ENCODE peak calls at places on chromosomes 11 and 22, in ten cellular contexts. A, F, X, S, I, L, T, Z, Q and G are unnamed samples.

GRCh38 chr22:35634981-35635540 is 13.2 kb upstream of the APOL6 start:
- DNase-seq in A (no peak), F (peak), X (no peak), S (no peak), I (no peak), L (no peak), T (no peak), Z (no peak), Q (no peak), G (no peak)

GRCh38 chr11:27485930-27486773 is 13.6 kb upstream of the LGR4 start:
- DNase-seq in A (peak), F (peak), X (peak), S (no peak), I (peak), L (peak), T (peak), Z (no peak), Q (no peak), G (no peak)

GRCh38 chr11:119578466-119579220 is 150.4 kb downstream of the NECTIN1 start:
- DNase-seq in A (no peak), F (no peak), X (no peak), S (no peak), I (no peak), L (no peak), T (no peak), Z (no peak), Q (peak), G (no peak)

GRCh38 chr11:101446238-101446637 is 137.6 kb downstream of the TRPC6 start:
- DNase-seq in A (no peak), F (peak), X (no peak), S (no peak), I (no peak), L (no peak), T (no peak), Z (no peak), Q (no peak), G (no peak)

GRCh38 chr11:1310772-1311468 is 1.5 kb upstream of the TOLLIP start:
- DNase-seq in A (no peak), F (no peak), X (no peak), S (no peak), I (no peak), L (no peak), T (no peak), Z (no peak), Q (peak), G (no peak)

GRCh38 chr22:37162221-37163095 is 12.7 kb upstream of the IL2RB start:
- DNase-seq in A (no peak), F (no peak), X (no peak), S (no peak), I (no peak), L (no peak), T (no peak), Z (no peak), Q (no peak), G (no peak)

GRCh38 chr11:134576721-134577171 is 164.7 kb upstream of the B3GAT1 start:
- DNase-seq in A (no peak), F (no peak), X (no peak), S (no peak), I (no peak), L (peak), T (no peak), Z (no peak), Q (peak), G (no peak)

GRCh38 chr11:112128483-112129121 is 35.3 kb downstream of the IL18 start:
- DNase-seq in A (no peak), F (peak), X (no peak), S (no peak), I (no peak), L (peak), T (peak), Z (no peak), Q (no peak), G (peak)

GRCh38 chr11:64340671-64341335 is 799 bp downstream of the CCDC88B start:
- DNase-seq in A (peak), F (no peak), X (peak), S (no peak), I (no peak), L (no peak), T (no peak), Z (peak), Q (no peak), G (no peak)

GRCh38 chr11:29328961-29329441 is 687.8 kb downstream of the KCNA4 start:
- DNase-seq in A (peak), F (peak), X (peak), S (peak), I (no peak), L (no peak), T (no peak), Z (no peak), Q (no peak), G (no peak)

GRCh38 chr11:23502821-23503220 is 642.5 kb upstream of the CCDC179 start:
- DNase-seq in A (no peak), F (peak), X (no peak), S (no peak), I (no peak), L (no peak), T (no peak), Z (no peak), Q (no peak), G (no peak)

GRCh38 chr11:9039194-9039593 is 35.4 kb upstream of the NRIP3 start:
- DNase-seq in A (no peak), F (peak), X (no peak), S (no peak), I (no peak), L (no peak), T (no peak), Z (no peak), Q (no peak), G (no peak)

GRCh38 chr22:38911434-38911833 is 39.4 kb upstream of the CBX6 start:
- DNase-seq in A (no peak), F (no peak), X (no peak), S (no peak), I (no peak), L (no peak), T (no peak), Z (no peak), Q (no peak), G (no peak)

GRCh38 chr22:33873186-33873585 is 47.1 kb downstream of the LARGE1 start:
- DNase-seq in A (no peak), F (no peak), X (no peak), S (no peak), I (no peak), L (no peak), T (peak), Z (no peak), Q (no peak), G (no peak)

GRCh38 chr11:810040-810567 is 337 bp downstream of the RPLP2 start:
- DNase-seq in A (no peak), F (no peak), X (no peak), S (no peak), I (no peak), L (no peak), T (no peak), Z (no peak), Q (no peak), G (no peak)

GRCh38 chr11:796565-797299 is 1.3 kb downstream of the SLC25A22 start:
- DNase-seq in A (no peak), F (no peak), X (no peak), S (no peak), I (no peak), L (no peak), T (no peak), Z (no peak), Q (no peak), G (no peak)

GRCh38 chr22:22110548-22111266 is 128.1 kb upstream of the TOP3B start:
- DNase-seq in A (peak), F (peak), X (peak), S (peak), I (peak), L (no peak), T (no peak), Z (no peak), Q (peak), G (no peak)

GRCh38 chr22:25880524-25880923 is 138.5 kb downstream of the MYO18B start:
- DNase-seq in A (no peak), F (no peak), X (no peak), S (no peak), I (no peak), L (no peak), T (no peak), Z (no peak), Q (no peak), G (no peak)

GRCh38 chr11:69427337-69427736 is 54.1 kb upstream of the LINC01488 start:
- DNase-seq in A (no peak), F (no peak), X (no peak), S (no peak), I (no peak), L (no peak), T (no peak), Z (peak), Q (peak), G (no peak)
- TF ChIP-seq CTCF in A (no peak), F (no peak), X (no peak), S (no peak), I (no peak), L (no peak), T (no peak), Z (no peak), Q (no peak), G (no peak)

DNA sequence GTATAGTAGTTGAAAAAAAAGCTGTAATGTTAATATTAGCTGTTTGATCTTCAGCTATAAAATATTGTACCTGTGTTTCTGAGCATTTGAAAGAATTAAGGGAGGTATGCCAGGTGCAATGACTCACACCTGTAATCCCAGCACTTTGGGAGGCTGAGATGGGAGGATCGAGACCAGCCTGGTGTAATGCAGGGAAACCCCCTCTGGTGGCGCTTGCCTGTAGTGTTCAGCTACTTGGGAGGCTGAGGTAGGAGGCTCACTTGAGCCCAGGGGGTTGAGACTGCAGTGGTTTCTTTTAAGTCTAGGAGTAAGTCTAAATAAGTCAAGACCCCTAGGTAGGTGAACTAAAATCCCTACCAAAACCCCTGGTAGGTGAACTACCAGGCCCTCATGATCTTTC is 37.1 kb downstream of the TAF1D start:
- DNase-seq in A (no peak), F (no peak), X (no peak), S (no peak), I (no peak), L (no peak), T (no peak), Z (no peak), Q (no peak), G (no peak)
- TF ChIP-seq CTCF in A (no peak), F (no peak), X (no peak), S (peak), I (peak), L (no peak), T (no peak), Z (no peak), Q (peak), G (no peak)

GRCh38 chr22:45210577-45211431 is 29.9 kb downstream of the KIAA0930 start:
- DNase-seq in A (no peak), F (no peak), X (no peak), S (no peak), I (no peak), L (no peak), T (no peak), Z (peak), Q (no peak), G (no peak)

GRCh38 chr22:45211848-45212247 is 28.8 kb downstream of the KIAA0930 start:
- DNase-seq in A (no peak), F (no peak), X (no peak), S (no peak), I (no peak), L (no peak), T (no peak), Z (no peak), Q (no peak), G (no peak)

GRCh38 chr22:45211435-45211834 is 29.3 kb downstream of the KIAA0930 start:
- DNase-seq in A (no peak), F (no peak), X (no peak), S (no peak), I (no peak), L (no peak), T (no peak), Z (no peak), Q (no peak), G (no peak)

GRCh38 chr22:45212992-45213751 is 27.5 kb downstream of the KIAA0930 start:
- DNase-seq in A (no peak), F (peak), X (peak), S (no peak), I (no peak), L (no peak), T (peak), Z (peak), Q (no peak), G (no peak)

DNA sequence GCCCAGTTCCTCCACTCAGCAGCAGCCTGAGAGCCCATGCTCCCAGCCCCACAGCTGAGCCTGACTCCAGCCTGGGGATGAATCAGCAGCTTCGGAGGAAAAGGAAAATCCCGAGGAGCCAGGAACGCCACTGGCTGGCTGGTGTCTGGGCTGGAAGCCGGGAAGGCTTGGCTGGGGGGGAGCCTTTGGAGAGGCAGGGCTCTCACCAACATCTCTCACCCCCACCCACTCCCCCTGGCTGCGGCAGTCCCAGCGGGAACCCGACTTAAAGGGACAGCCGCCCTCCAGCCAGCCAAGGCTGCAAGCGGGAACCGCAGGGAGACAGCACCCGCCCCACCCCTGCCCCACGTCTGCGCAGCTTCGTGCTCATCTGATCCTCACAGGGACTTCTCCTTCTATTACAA is 28.4 kb downstream of the KIAA0930 start:
- DNase-seq in A (peak), F (peak), X (peak), S (peak), I (no peak), L (peak), T (peak), Z (peak), Q (no peak), G (no peak)
- TF ChIP-seq CTCF in A (no peak), F (peak), X (no peak), S (peak), I (no peak), L (no peak), T (no peak), Z (no peak), Q (no peak), G (no peak)

DNA sequence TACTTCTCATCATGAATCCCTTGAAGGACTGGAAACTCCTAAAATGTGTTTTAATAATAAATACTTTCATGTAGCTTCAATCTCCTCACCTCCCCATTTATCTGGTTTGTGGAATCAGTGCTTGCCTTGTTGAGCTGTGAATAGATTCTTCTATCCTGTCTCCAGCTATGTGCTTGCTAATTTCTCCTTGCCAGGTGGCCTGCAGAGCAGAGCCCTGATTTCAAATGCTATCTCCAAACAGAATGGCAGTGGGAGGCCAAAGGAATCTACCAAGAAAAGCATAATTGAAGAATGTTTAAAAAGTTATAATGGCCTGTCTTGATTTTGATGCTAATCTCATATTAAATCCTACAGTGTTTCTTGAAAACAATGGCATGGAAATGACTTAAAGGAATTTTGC is 309.3 kb upstream of the CHORDC1 start:
- DNase-seq in A (no peak), F (no peak), X (no peak), S (no peak), I (no peak), L (no peak), T (no peak), Z (no peak), Q (no peak), G (no peak)
- TF ChIP-seq CTCF in A (no peak), F (no peak), X (no peak), S (no peak), I (no peak), L (no peak), T (no peak), Z (no peak), Q (no peak), G (no peak)

GRCh38 chr11:92550411-92550810 is 325.8 kb downstream of the FAT3 start:
- DNase-seq in A (no peak), F (no peak), X (no peak), S (no peak), I (no peak), L (no peak), T (no peak), Z (no peak), Q (no peak), G (no peak)
- TF ChIP-seq CTCF in A (no peak), F (no peak), X (no peak), S (no peak), I (no peak), L (no peak), T (no peak), Z (no peak), Q (no peak), G (no peak)

DNA sequence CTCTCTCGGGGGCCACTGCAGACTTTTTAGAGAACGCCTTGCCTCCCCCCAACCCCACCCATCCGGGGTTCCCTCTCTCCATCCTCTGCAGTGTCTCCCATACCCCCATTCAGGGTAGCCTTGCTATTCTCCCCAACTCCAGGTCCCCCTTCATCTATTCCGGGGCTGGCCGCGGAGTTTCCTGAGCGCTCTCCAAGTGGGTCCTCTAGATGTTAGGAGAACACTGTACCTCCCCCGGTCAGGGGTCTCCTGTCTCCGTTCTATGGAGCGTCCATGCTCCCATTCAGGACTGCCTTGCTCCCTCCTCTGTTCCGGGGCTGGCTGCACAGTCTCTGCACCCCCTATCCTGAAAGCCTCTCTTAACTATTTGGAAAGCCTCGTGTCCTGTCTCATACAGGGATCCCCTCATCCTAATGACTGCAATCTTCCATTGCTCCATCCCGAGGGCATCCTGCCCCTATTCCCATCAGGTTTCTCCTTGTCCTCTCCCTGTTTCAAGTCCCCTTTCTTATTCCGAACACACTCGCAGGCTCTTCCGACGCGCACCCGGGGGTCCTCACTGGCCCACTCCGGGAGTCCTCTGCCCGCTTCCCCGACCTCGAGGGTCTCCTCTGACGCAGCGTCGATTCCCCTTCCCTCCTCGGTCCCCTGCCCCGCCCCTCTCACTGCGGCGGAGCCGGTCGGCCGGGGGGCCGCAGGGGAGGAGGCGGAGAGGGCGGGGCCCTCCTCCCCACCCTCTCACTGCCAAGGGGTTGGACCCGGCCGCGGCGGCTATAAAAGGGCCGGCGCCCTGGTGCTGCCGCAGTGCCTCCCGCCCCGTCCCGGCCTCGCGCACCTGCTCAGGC is at the start of gene NEFH:
- DNase-seq in A (no peak), F (no peak), X (peak), S (no peak), I (no peak), L (no peak), T (no peak), Z (no peak), Q (no peak), G (no peak)
- TF ChIP-seq CTCF in A (no peak), F (no peak), X (no peak), S (no peak), I (no peak), L (no peak), T (no peak), Z (no peak), Q (no peak), G (no peak)

DNA sequence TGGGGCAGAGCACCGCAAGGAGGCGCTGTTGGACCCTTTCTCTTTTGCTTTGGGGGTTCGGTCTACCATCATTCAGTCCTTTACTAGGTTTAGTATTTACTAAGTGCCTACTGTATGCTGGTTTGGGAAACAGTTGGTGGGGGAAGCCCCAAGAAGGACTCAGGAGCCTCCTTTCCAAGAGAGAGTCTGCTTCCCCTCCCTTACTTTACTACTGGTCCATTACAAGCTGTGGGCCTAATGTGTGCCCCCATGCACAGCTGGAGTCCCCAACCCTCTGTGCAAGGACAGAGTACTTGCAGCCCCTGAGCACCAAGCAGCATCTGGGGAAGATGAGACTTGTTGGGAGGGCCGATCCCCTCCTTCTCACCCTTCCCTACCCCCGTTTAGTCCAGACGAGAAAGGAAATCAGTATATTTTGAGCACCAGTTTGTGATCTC is 876 bp upstream of the UBE2L6 start:
- DNase-seq in A (no peak), F (peak), X (no peak), S (no peak), I (no peak), L (peak), T (peak), Z (no peak), Q (no peak), G (peak)
- TF ChIP-seq CTCF in A (peak), F (peak), X (peak), S (peak), I (peak), L (no peak), T (peak), Z (peak), Q (peak), G (no peak)

DNA sequence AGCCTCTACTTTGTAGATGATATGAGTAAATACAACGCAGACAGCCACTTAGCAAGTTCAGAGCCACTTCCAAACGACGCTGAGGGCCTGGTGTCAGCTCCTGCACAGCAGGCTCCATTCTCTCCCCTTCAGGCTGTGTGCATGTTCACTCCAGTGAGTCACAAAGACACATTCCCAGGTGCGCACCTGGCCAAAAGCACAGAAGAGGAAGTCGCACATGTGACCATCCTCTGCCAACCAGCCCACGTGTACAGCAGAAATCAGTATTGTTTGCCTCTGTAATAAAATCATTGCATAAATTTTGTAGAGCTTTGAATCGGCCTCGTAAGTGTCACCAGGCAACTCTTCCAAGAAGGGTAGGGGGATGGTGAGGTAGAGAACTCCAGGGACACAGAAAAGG is 19.5 kb upstream of the TPH1 start:
- DNase-seq in A (no peak), F (no peak), X (peak), S (no peak), I (no peak), L (no peak), T (no peak), Z (no peak), Q (no peak), G (no peak)
- TF ChIP-seq CTCF in A (no peak), F (no peak), X (no peak), S (no peak), I (no peak), L (no peak), T (no peak), Z (no peak), Q (no peak), G (no peak)

GRCh38 chr11:30914143-30914762 is 328.1 kb upstream of the MPPED2 start:
- DNase-seq in A (peak), F (peak), X (peak), S (no peak), I (peak), L (peak), T (peak), Z (peak), Q (peak), G (peak)
- TF ChIP-seq CTCF in A (no peak), F (peak), X (peak), S (peak), I (peak), L (no peak), T (peak), Z (peak), Q (peak), G (no peak)

GRCh38 chr11:116927163-116927772 is 89.8 kb upstream of the APOA1 start:
- DNase-seq in A (peak), F (no peak), X (peak), S (no peak), I (no peak), L (no peak), T (no peak), Z (no peak), Q (no peak), G (no peak)
- TF ChIP-seq CTCF in A (peak), F (peak), X (peak), S (peak), I (peak), L (no peak), T (peak), Z (peak), Q (peak), G (no peak)